ENCODE peak calls at places on chromosomes 11 and 22, in seven cellular contexts. M, V, T, D, L, N and S are unnamed samples.

GRCh38 chr11:69949327-69949726 is 128.8 kb upstream of the ANO1 start:
- DNase-seq in N (no peak), T (peak), L (no peak), V (no peak), M (no peak), D (peak), S (no peak)

GRCh38 chr11:121540627-121541026 is 87.9 kb upstream of the SORL1-AS1 start:
- DNase-seq in V (no peak), M (no peak), T (no peak), N (no peak), L (no peak), D (no peak), S (no peak)

GRCh38 chr22:32334640-32335365 is 22.9 kb upstream of the RFPL3 start:
- DNase-seq in L (no peak), T (no peak), M (no peak), V (no peak), N (no peak), D (peak), S (no peak)

GRCh38 chr22:31628969-31629723 is 32.9 kb downstream of the PISD start:
- DNase-seq in T (no peak), D (no peak), V (no peak), N (no peak), L (no peak), M (no peak), S (no peak)

GRCh38 chr22:22951035-22951434 is 63.4 kb downstream of the IGLL5 start:
- DNase-seq in T (no peak), V (no peak), D (no peak), M (no peak), N (no peak), L (no peak), S (no peak)

GRCh38 chr11:103631841-103632240 is 404.6 kb upstream of the DDI1 start:
- DNase-seq in L (no peak), V (no peak), N (no peak), D (no peak), T (no peak), M (no peak), S (no peak)

GRCh38 chr11:61150656-61151544 is 10.3 kb downstream of the VPS37C start:
- DNase-seq in D (peak), M (no peak), N (no peak), L (no peak), T (no peak), V (no peak), S (no peak)

GRCh38 chr11:34242037-34242625 is 115.7 kb downstream of the ABTB2 start:
- DNase-seq in L (no peak), V (no peak), M (no peak), D (no peak), N (no peak), T (no peak), S (no peak)

GRCh38 chr22:29328566-29329500 is 13.3 kb upstream of the RASL10A start:
- DNase-seq in V (no peak), L (no peak), N (no peak), T (no peak), M (no peak), D (no peak), S (no peak)

GRCh38 chr22:43396934-43397457 is 14.8 kb upstream of the MPPED1 start:
- DNase-seq in M (no peak), V (no peak), T (no peak), L (no peak), D (no peak), N (no peak), S (no peak)

GRCh38 chr11:3671334-3672254 is at the start of gene CHRNA10:
- DNase-seq in V (no peak), D (no peak), N (no peak), L (no peak), M (no peak), T (no peak), S (no peak)

GRCh38 chr11:111376453-111376871 is 2.6 kb downstream of the POU2AF1 start:
- DNase-seq in L (no peak), N (no peak), D (no peak), V (no peak), M (no peak), T (no peak), S (no peak)

GRCh38 chr11:16194566-16194965 is 161.8 kb downstream of the SOX6 start:
- DNase-seq in M (no peak), D (no peak), L (no peak), T (no peak), V (no peak), N (no peak), S (no peak)

GRCh38 chr11:134277176-134278001 is 1.2 kb downstream of the GLB1L3 start:
- DNase-seq in M (no peak), N (no peak), T (no peak), L (no peak), D (no peak), V (peak), S (peak)

GRCh38 chr11:37502202-37502601 is 904.2 kb upstream of the RAG2 start:
- DNase-seq in L (no peak), V (no peak), N (no peak), M (no peak), D (no peak), T (no peak), S (no peak)

GRCh38 chr11:23865341-23865975 is 631.4 kb upstream of the LUZP2 start:
- DNase-seq in N (no peak), L (no peak), D (no peak), M (no peak), T (peak), V (no peak), S (no peak)

GRCh38 chr22:30265851-30266444 is 703 bp downstream of the OSM start:
- DNase-seq in N (peak), T (no peak), D (peak), V (no peak), L (peak), M (peak), S (no peak)